ENCODE peak calls at places on chromosomes 5 and 9, in four cellular contexts. D is GM13976, O is SK-N-SH, G is cardiac fibroblast. W is an unnamed sample.

GRCh38 chr9:110566156-110566555 is 13.4 kb downstream of the SVEP1 start:
- DNase-seq in G (no peak), O (no peak), D (no peak), W (no peak)

GRCh38 chr5:132883261-132883834 is 9.9 kb downstream of the LEAP2 start:
- DNase-seq in O (peak; percentile 53), G (peak; percentile 81), D (peak; percentile 43), W (peak; percentile 60)

GRCh38 chr9:80382523-80382922 is 810.8 kb downstream of the TLE4 start:
- DNase-seq in G (peak; percentile 21), D (no peak), O (no peak), W (no peak)

GRCh38 chr9:98550206-98550820 is 158.4 kb downstream of the GABBR2 start:
- DNase-seq in O (no peak), D (no peak), G (peak; percentile 64), W (no peak)

GRCh38 chr5:66511491-66511890 is 84.7 kb upstream of the MAST4 start:
- DNase-seq in G (peak; percentile 32), O (no peak), D (no peak), W (no peak)

GRCh38 chr9:129763235-129763917 is 10.5 kb upstream of the PTGES start:
- DNase-seq in G (peak; percentile 82), D (no peak), O (no peak), W (no peak)

GRCh38 chr9:74414325-74414724 is 82.8 kb upstream of the RORB start:
- DNase-seq in G (no peak), D (no peak), O (no peak), W (no peak)

GRCh38 chr5:30398427-30398826 is 795.1 kb upstream of the CDH6 start:
- DNase-seq in O (no peak), G (no peak), D (no peak), W (no peak)

GRCh38 chr5:75037106-75037505 is 15.3 kb downstream of the GCNT4 start:
- DNase-seq in D (no peak), G (peak; percentile 72), O (no peak), W (no peak)

GRCh38 chr5:110267714-110268113 is 458.8 kb downstream of the TMEM232 start:
- DNase-seq in O (no peak), D (no peak), G (no peak), W (no peak)

GRCh38 chr5:75727931-75728330 is 10.7 kb upstream of the POC5 start:
- DNase-seq in D (no peak), O (no peak), G (no peak), W (no peak)

GRCh38 chr5:170508660-170509322 is 5.0 kb downstream of the KCNIP1 start:
- DNase-seq in G (no peak), D (no peak), O (no peak), W (no peak)

GRCh38 chr5:83718195-83718825 is 2.3 kb downstream of the HAPLN1 start:
- DNase-seq in D (peak; percentile 62), G (peak; percentile 80), O (peak; percentile 66), W (peak; percentile 66)

GRCh38 chr5:137856201-137856600 is 11.5 kb upstream of the MYOT start:
- DNase-seq in D (peak; percentile 31), G (no peak), O (no peak), W (no peak)

GRCh38 chr5:150108711-150109605 is 22.6 kb upstream of the CSF1R start:
- DNase-seq in D (no peak), G (no peak), O (peak; percentile 15), W (no peak)

GRCh38 chr5:958701-959571 is 49.7 kb upstream of the NKD2 start:
- DNase-seq in O (peak; percentile 43), D (no peak), G (peak; percentile 72), W (no peak)

GRCh38 chr5:140725799-140726471 is 25.7 kb downstream of the ZMAT2 start:
- DNase-seq in O (peak; percentile 62), D (peak; percentile 62), G (peak; percentile 98), W (no peak)

GRCh38 chr9:101119206-101119819 is 90.8 kb downstream of the PLPPR1 start:
- DNase-seq in O (peak; percentile 44), D (peak; percentile 35), G (peak; percentile 11), W (peak; percentile 30)

GRCh38 chr5:28495876-28496275 is 1457.5 kb upstream of the CDH9 start:
- DNase-seq in O (no peak), G (no peak), D (no peak), W (no peak)

GRCh38 chr9:137650259-137650658 is 31.5 kb downstream of the EHMT1 start:
- DNase-seq in O (no peak), G (no peak), D (no peak), W (no peak)

GRCh38 chr5:125486634-125487033 is 740.2 kb upstream of the ZNF608 start:
- DNase-seq in O (no peak), D (no peak), G (peak; percentile 91), W (no peak)

GRCh38 chr9:23754551-23754950 is 71.5 kb downstream of the ELAVL2 start:
- DNase-seq in O (no peak), D (no peak), G (no peak), W (no peak)

GRCh38 chr5:137137013-137137632 is 362.0 kb downstream of the SPOCK1 start:
- DNase-seq in D (no peak), G (peak; percentile 14), O (peak; percentile 37), W (no peak)

GRCh38 chr5:74459984-74460383 is 180.5 kb downstream of the ENC1 start:
- DNase-seq in G (no peak), D (no peak), O (no peak), W (no peak)

GRCh38 chr5:168747987-168748777 is 169.0 kb upstream of the PANK3 start:
- DNase-seq in D (peak; percentile 74), G (peak; percentile 25), O (peak; percentile 77), W (peak; percentile 52)

GRCh38 chr5:73387630-73388370 is 60.8 kb downstream of the FOXD1 start:
- DNase-seq in G (peak; percentile 46), O (no peak), D (peak; percentile 21), W (peak; percentile 57)

GRCh38 chr5:119048246-119048645 is 22.6 kb upstream of the DMXL1 start:
- DNase-seq in O (no peak), D (no peak), G (no peak), W (no peak)

GRCh38 chr9:122004589-122004988 is 88.5 kb downstream of the TTLL11 start:
- DNase-seq in G (no peak), D (no peak), O (no peak), W (no peak)

GRCh38 chr5:54774281-54775171 is 210.9 kb downstream of the ESM1 start:
- DNase-seq in G (peak; percentile 40), D (no peak), O (no peak), W (no peak)

GRCh38 chr9:83583151-83584014 is 39.6 kb upstream of the IDNK start:
- DNase-seq in O (peak; percentile 64), G (peak; percentile 79), D (peak; percentile 44), W (peak; percentile 45)

GRCh38 chr5:135986891-135987401 is 32.2 kb upstream of the LECT2 start:
- DNase-seq in G (no peak), O (no peak), D (no peak), W (no peak)

DNA sequence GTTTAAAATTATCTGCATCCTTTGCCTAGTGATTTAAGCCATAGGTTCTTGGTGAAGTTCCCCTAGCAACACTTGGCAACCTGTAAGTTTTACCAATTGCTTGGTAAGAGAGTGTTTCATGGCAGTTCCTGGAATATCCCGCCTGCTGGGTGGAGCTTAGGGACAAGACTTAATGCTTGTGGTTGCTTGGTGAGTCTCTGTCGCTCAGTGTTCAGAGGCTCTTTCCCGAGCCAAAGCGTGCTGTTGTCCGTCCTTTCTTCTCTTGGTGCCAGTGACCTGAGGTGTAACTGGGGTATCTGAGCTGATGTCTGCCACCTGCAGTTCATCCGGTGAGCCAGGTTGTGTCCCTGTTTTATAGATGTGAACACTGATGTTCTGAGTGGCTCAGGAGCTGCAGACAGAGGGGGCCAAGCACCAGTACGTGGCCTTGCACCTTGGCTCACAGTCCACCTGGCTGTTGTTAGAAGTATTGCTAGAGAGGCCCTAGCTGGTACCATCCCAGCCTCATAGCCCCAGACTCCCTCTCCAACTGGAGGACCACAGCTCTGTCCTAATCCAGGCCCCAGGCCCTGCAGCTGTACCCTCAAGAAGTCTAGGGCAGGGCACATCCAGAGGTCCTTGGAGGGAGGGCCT is 16.1 kb downstream of the PHF2 start:
- DNase-seq in O (no peak), D (peak; percentile 12), G (no peak), W (peak; percentile 35)
- TF ChIP-seq CTCF in O (no peak), D (no peak), G (peak; percentile 18), W (peak; percentile 40)

DNA sequence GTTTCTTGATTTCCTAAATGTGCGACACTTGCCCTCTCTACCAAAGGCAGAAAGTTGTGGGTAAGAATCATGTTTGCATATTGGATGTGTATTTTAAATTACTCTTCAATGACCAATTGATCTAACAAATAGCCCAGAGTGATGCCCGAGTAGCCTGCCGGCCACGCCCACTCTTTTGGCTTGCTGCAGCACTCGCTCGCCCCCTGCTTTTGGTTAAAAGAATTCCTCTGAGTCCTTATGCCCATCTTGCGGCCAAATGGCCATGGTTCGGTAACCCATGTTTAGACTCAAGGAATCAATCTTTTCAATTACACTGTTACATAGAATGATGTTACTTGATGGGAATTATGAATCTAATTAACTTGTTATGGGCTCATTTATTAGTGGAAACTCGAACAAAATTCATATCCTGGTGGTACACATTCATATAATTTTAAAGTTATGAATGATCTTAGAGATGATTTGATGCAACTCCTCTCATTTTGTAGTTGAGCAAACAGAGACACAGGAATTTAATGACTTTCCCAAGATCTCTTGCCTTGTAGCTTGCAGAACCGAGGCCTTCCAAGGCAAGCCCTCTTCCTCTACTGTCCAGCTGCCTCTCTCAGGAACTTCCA is 36.5 kb downstream of the PPIC start:
- DNase-seq in G (peak; percentile 63), O (no peak), D (peak; percentile 81), W (peak; percentile 47)
- TF ChIP-seq CTCF in G (peak; percentile 60), O (no peak), D (peak; percentile 63), W (peak; percentile 78)

GRCh38 chr5:178836628-178837027 is 23.1 kb upstream of the ZNF354B start:
- DNase-seq in G (no peak), D (no peak), O (no peak), W (no peak)

DNA sequence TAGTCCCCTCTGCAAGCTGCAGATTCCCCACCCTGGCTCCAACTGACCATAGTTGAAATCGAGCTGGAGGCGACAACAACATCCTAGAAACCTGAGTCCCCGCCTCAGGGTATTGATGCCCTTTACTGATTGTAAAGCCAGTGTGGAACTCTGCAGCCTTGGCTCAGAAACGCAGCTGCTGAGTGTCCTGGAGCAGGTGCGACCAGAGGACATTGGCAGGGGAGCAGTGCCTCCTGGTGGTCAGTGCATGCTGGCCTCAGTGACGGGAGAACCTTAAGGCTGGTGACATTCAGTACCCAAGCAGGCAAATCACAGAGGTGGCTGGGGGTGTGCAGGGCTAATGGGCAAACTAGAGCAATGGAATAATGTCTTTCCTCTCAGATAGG is 20.4 kb upstream of the ZNF354B start:
- DNase-seq in O (peak; percentile 34), G (peak; percentile 55), D (no peak), W (peak; percentile 47)
- TF ChIP-seq CTCF in O (no peak), G (peak; percentile 63), D (no peak), W (peak; percentile 70)

DNA sequence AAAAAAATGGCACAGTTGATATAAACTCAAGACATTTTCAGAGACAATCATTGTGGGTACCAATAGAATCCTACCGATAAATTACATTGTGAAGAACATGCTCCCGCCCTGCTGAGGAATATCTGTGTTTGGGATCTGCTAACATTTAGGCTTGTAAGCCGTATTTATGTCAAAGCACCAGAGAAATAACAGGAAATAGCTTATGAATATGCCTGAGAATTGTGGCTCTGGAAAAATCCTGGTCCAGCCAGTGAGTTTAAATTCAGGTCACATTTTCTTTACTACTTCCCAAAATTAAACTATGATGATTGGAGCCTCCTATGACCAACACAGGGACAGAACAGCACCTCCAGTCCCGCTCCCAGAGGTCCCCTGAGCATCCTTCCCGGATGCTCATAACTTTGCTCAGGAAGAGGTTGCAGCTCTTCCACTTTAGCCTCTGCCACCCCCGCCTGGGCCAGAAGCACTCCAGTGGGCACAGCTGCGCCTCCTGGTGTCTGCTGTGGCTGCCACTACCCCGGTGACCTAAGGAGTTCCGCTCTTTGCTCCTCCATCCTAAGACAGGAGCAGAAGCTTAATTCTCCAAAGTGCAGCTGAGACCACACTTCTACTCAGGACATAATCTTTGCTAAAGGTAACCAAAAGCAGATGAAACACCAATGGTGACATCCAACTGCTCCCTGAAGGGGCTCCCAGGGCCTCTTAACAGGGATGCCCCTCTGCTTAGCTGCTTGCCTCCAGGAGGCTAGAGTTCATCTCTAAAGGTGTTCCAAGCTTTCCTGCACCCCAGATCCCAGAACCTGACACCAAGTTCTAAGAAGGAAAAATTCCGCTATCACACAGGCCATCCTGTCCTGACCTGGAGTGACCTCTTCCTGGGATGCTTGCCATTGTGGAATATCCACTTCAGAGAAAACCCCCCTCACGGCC is 58.8 kb downstream of the SLC1A1 start:
- DNase-seq in D (peak; percentile 34), G (peak; percentile 32), O (peak; percentile 16), W (peak; percentile 6)
- TF ChIP-seq CTCF in D (peak; percentile 26), G (peak; percentile 52), O (peak; percentile 48), W (peak; percentile 63)

W was measured in OCI-LY7.